ENCODE peak calls at places on chromosomes 3 and 15, in four cellular contexts. One of them, this sample, is unnamed. For H3K4me1, the result is how much of the 10 kb centered on the place peaks cover.

GRCh38 chr15:29102911-29103824 is 166.5 kb downstream of the NSMCE3 start:
- DNase-seq in mesendoderm: peak
- DNase-seq in H1: no peak
- DNase-seq in IMR-90: no peak
- DNase-seq in this sample: no peak

GRCh38 chr15:51736069-51736468 is 1.4 kb downstream of the LYSMD2 start:
- DNase-seq in mesendoderm: no peak
- DNase-seq in H1: no peak
- DNase-seq in IMR-90: no peak
- DNase-seq in this sample: no peak

GRCh38 chr15:48112242-48112641 is 8.5 kb upstream of the SLC24A5 start:
- DNase-seq in mesendoderm: peak
- DNase-seq in H1: peak
- DNase-seq in IMR-90: peak
- DNase-seq in this sample: peak

GRCh38 chr15:34737379-34737928 is 17.3 kb downstream of the GJD2 start:
- DNase-seq in mesendoderm: no peak
- DNase-seq in H1: no peak
- DNase-seq in IMR-90: peak
- DNase-seq in this sample: no peak

GRCh38 chr15:101206173-101206572 is 45.7 kb downstream of the CHSY1 start:
- DNase-seq in mesendoderm: no peak
- DNase-seq in H1: no peak
- DNase-seq in IMR-90: peak
- DNase-seq in this sample: no peak

GRCh38 chr3:108124337-108125150 is 33.7 kb upstream of the CD47 start:
- DNase-seq in mesendoderm: peak
- DNase-seq in H1: no peak
- DNase-seq in IMR-90: no peak
- DNase-seq in this sample: no peak

GRCh38 chr3:151788401-151788800 is 25.5 kb upstream of the AADAC start:
- DNase-seq in mesendoderm: peak
- DNase-seq in H1: no peak
- DNase-seq in IMR-90: no peak
- DNase-seq in this sample: no peak

GRCh38 chr3:107111889-107112288 is 265.4 kb upstream of the CCDC54 start:
- DNase-seq in mesendoderm: no peak
- DNase-seq in H1: no peak
- DNase-seq in IMR-90: no peak
- DNase-seq in this sample: no peak

GRCh38 chr15:28957606-28958498 is 72.1 kb downstream of the APBA2 start:
- DNase-seq in mesendoderm: no peak
- DNase-seq in H1: no peak
- DNase-seq in IMR-90: no peak
- DNase-seq in this sample: no peak

GRCh38 chr15:58918239-58918638 is 15.2 kb downstream of the SLTM start:
- DNase-seq in mesendoderm: peak
- DNase-seq in H1: no peak
- DNase-seq in IMR-90: no peak
- DNase-seq in this sample: no peak

DNA sequence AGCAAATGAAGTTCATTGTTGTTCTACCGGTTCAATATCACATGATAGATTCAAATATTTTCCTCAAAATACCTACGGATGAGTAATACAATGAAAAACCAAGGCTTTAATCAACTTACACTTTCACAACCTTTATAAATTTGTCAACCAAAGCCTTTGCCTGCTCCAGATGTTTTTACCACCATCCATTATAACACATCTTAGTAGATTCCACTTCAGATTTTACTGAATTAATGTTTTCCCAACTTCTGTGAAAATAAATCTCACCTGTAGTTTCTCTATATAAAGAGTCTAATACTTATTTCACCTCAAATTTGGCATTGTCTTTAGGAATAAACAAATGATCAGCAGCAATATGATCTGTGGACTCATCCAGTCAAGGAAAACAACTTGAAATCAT is 131.1 kb downstream of the ZNF280D start:
- DNase-seq in mesendoderm: no peak
- DNase-seq in H1: no peak
- DNase-seq in IMR-90: no peak
- DNase-seq in this sample: no peak
- H2BK5ac ChIP-seq in mesendoderm: no peak
- H2BK5ac ChIP-seq in H1: no peak
- H2BK5ac ChIP-seq in IMR-90: no peak
- H2BK5ac ChIP-seq in this sample: no peak

DNA sequence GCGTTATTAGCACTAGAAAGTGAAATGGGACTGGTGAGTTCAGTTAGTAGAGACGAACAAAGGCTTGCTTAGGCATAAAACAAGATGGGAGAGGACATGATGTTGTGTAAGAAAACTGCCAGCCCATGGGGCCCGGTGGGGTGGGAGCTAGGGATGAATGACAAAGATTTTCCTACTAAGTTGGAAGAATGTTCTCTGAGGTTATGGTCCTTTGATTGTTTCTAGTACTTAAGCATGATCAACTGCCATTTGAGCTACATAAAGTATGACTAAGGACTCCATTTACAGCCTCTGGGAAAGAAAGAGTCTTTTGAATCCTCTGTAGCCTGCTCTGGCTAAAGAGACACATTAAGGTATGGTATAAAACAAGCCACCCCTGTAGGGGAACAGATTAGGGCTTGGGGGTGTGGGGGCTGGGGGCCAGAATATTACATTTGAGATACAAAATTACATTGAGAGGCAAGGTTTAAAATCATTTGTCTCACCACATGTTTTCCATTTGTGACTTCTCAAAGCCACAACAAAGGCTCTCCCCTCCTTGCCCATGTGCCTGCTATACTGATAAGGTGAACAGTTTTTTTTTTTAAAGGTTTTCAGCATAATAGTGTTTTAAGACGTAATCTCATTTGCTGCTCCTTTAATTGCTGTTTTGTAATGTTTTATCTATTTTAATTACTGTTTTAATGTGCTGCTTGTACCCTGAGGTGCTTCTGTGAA is 323.3 kb downstream of the CHST2 start:
- DNase-seq in mesendoderm: no peak
- DNase-seq in H1: no peak
- DNase-seq in IMR-90: peak
- DNase-seq in this sample: no peak
- H3K4ac ChIP-seq in mesendoderm: no peak
- H3K4ac ChIP-seq in H1: no peak
- H3K4ac ChIP-seq in IMR-90: no peak
- H3K4ac ChIP-seq in this sample: no peak

GRCh38 chr3:5198986-5199731 is 11.7 kb downstream of the EDEM1 start:
- DNase-seq in mesendoderm: no peak
- DNase-seq in H1: no peak
- DNase-seq in IMR-90: no peak
- DNase-seq in this sample: no peak
- H3K4me1 ChIP-seq in mesendoderm: under half
- H3K4me1 ChIP-seq in H1: under half
- H3K4me1 ChIP-seq in IMR-90: under half
- H3K4me1 ChIP-seq in this sample: under half

GRCh38 chr3:129937717-129938116 is 36.8 kb upstream of the TRH start:
- DNase-seq in mesendoderm: peak
- DNase-seq in H1: no peak
- DNase-seq in IMR-90: no peak
- DNase-seq in this sample: peak
- H2BK5ac ChIP-seq in mesendoderm: no peak
- H2BK5ac ChIP-seq in H1: no peak
- H2BK5ac ChIP-seq in IMR-90: no peak
- H2BK5ac ChIP-seq in this sample: no peak

GRCh38 chr3:9793161-9793781 is 389 bp downstream of the ARPC4 start:
- DNase-seq in mesendoderm: peak
- DNase-seq in H1: no peak
- DNase-seq in IMR-90: peak
- DNase-seq in this sample: no peak
- H3K4ac ChIP-seq in mesendoderm: peak
- H3K4ac ChIP-seq in H1: peak
- H3K4ac ChIP-seq in IMR-90: peak
- H3K4ac ChIP-seq in this sample: no peak

GRCh38 chr3:50169858-50170257 is 14.7 kb downstream of the SEMA3F start:
- DNase-seq in mesendoderm: no peak
- DNase-seq in H1: no peak
- DNase-seq in IMR-90: no peak
- DNase-seq in this sample: no peak
- H3K4me1 ChIP-seq in mesendoderm: under half
- H3K4me1 ChIP-seq in H1: under half
- H3K4me1 ChIP-seq in IMR-90: under half
- H3K4me1 ChIP-seq in this sample: under half

GRCh38 chr3:4978259-4978965 is 825 bp upstream of the BHLHE40 start:
- DNase-seq in mesendoderm: peak
- DNase-seq in H1: peak
- DNase-seq in IMR-90: peak
- DNase-seq in this sample: peak
- H2BK5ac ChIP-seq in mesendoderm: peak
- H2BK5ac ChIP-seq in H1: peak
- H2BK5ac ChIP-seq in IMR-90: peak
- H2BK5ac ChIP-seq in this sample: no peak

GRCh38 chr15:49887604-49888340 is 231.3 kb downstream of the ATP8B4 start:
- DNase-seq in mesendoderm: no peak
- DNase-seq in H1: no peak
- DNase-seq in IMR-90: no peak
- DNase-seq in this sample: no peak
- H3K4ac ChIP-seq in mesendoderm: no peak
- H3K4ac ChIP-seq in H1: no peak
- H3K4ac ChIP-seq in IMR-90: no peak
- H3K4ac ChIP-seq in this sample: no peak